ENCODE peak calls at places on chromosomes 2 and 18, in five cellular contexts. J is IMR-90, F is uterus, Y is transverse colon, R is suprapubic skin. T is an unnamed sample.

GRCh38 chr2:202758638-202759037 is 112.9 kb downstream of the ICA1L start:
- DNase-seq in Y (no peak), R (no peak), J (no peak), F (no peak), T (no peak)

GRCh38 chr18:57776354-57776753 is 26.8 kb downstream of the ATP8B1 start:
- DNase-seq in R (no peak), Y (no peak), F (no peak), J (no peak), T (no peak)

GRCh38 chr2:226607379-226607778 is 192.2 kb downstream of the IRS1 start:
- DNase-seq in J (peak), F (no peak), Y (no peak), R (no peak), T (no peak)

GRCh38 chr2:95278637-95279225 is 4.5 kb downstream of the PROM2 start:
- DNase-seq in Y (no peak), R (no peak), J (no peak), F (no peak), T (no peak)

GRCh38 chr2:209977386-209978239 is 24.8 kb upstream of the RPE start:
- DNase-seq in R (no peak), J (peak), Y (no peak), F (no peak), T (no peak)

GRCh38 chr18:49591271-49591670 is 29.4 kb downstream of the LIPG start:
- DNase-seq in F (no peak), J (no peak), R (no peak), Y (peak), T (no peak)

GRCh38 chr2:45826889-45827635 is 175.6 kb downstream of the PRKCE start:
- DNase-seq in Y (peak), F (peak), J (peak), R (peak), T (peak)

GRCh38 chr2:44120428-44120827 is 48.2 kb upstream of the PPM1B start:
- DNase-seq in F (no peak), R (no peak), J (peak), Y (no peak), T (no peak)

GRCh38 chr2:236744316-236745105 is 174.9 kb downstream of the ACKR3 start:
- DNase-seq in J (peak), F (no peak), Y (no peak), R (no peak), T (peak)

GRCh38 chr18:23703057-23703986 is 14.1 kb downstream of the LAMA3 start:
- DNase-seq in Y (no peak), R (no peak), J (peak), F (peak), T (no peak)

GRCh38 chr2:112340416-112340815 is 65.0 kb downstream of the ZC3H6 start:
- DNase-seq in F (no peak), J (no peak), R (no peak), Y (no peak), T (no peak)

GRCh38 chr2:150578481-150578880 is 91.0 kb upstream of the RND3 start:
- DNase-seq in F (no peak), J (no peak), R (no peak), Y (no peak), T (no peak)

GRCh38 chr18:28087173-28087563 is 89.8 kb downstream of the CDH2 start:
- DNase-seq in Y (peak), J (no peak), R (no peak), F (no peak), T (no peak)

GRCh38 chr18:5673576-5673975 is 129.8 kb upstream of the EPB41L3 start:
- DNase-seq in J (no peak), F (no peak), Y (no peak), R (no peak), T (no peak)

GRCh38 chr18:7394041-7394440 is 163.2 kb downstream of the LRRC30 start:
- DNase-seq in F (no peak), R (no peak), J (no peak), Y (no peak), T (no peak)

GRCh38 chr2:170747921-170748320 is 22.3 kb upstream of the ERICH2 start:
- DNase-seq in J (peak), Y (no peak), R (no peak), F (no peak), T (no peak)

GRCh38 chr2:66364495-66364992 is 70.4 kb upstream of the MEIS1 start:
- DNase-seq in Y (no peak), R (no peak), F (peak), J (peak), T (no peak)

GRCh38 chr2:85551698-85552678 is 9.3 kb downstream of the GGCX start:
- DNase-seq in J (peak), Y (peak), F (peak), R (peak), T (peak)

GRCh38 chr2:63047193-63047533 is 3.5 kb upstream of the OTX1 start:
- DNase-seq in F (no peak), Y (no peak), R (no peak), J (no peak), T (no peak)

DNA sequence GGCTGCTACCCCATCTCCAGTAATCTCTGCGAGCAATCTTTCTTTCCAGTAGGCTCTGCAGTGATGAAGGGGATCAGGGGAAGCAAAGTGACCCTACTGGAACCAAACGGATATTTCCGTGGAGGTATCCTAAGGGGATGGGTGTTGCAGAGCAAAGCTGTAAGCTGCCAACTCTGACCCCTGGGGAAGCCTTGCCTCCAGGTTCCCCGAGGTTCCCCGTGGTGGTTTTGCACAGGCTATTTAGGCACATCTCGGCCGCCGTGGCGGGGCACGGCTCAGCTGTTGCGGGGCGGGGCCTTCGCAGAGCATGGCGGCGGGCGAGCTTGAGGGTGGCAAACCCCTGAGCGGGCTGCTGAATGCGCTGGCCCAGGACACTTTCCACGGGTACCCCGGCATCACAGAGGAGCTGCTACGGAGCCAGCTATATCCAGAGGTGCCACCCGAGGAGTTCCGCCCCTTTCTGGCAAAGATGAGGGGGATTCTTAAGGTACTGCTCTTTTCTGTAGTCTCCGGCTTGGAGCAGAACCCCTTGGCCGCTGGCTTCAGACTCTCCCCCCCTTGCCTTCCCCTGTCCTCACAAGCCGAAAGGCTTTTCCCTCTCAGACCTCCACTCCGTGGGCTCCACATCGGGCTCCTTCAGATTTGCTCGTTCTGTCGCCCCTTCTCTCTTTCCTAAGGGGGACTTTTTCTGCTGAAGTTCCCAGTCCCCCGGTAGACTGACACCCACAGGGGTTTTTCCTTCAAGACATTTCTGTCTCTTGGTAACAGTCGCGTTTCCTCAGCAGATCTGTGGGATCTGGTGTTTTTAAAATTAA is at the start of gene COMMD1:
- DNase-seq in J (peak), Y (peak), R (peak), F (peak), T (peak)
- TF ChIP-seq POLR2A in J (peak), Y (peak), R (no peak), F (peak), T (no peak)

DNA sequence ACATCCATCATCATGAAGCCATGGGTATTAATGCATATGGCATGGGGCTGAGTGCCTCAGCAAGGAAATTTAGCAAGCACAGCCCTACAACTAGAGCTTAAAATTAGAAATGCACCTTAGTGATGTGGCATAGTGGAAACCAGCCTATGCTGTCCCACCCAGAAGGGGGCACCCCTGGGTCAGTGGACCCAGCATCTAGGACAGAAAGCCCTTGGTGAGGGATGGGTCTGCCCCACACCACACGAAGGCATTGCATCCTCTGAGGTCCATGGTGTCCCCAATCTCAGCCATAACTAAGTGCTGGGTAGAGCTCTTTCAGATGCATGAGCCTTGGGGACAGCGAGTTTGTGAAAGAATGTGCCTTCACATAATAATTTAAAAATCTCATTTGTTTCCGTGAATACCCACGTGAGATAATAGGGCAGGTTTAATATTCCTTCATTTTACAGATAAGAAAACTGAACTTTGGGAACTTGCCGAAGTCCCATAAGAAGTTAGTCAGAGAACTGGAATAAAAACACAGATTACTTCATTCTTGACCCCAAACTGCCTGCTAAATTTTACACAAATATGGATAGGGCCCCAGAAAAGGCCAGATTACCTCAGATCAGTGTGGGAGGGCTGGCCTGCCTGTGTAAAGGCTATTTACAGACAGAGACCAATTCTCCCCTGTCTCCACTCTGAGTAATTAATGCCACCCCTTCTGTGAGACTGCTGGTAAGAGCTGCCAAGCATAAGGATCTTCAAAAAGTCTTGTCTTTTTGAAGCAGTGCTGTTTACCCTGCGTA is 139.0 kb downstream of the MGAT5 start:
- DNase-seq in R (no peak), F (peak), Y (no peak), J (peak), T (no peak)
- TF ChIP-seq CTCF in R (no peak), F (no peak), Y (no peak), J (no peak), T (no peak)

GRCh38 chr2:27495840-27496356 is 741 bp upstream of the GCKR start:
- DNase-seq in Y (no peak), J (no peak), R (no peak), F (no peak), T (no peak)

GRCh38 chr2:27494284-27494943 is 586 bp downstream of the FNDC4 start:
- DNase-seq in J (peak), Y (peak), F (peak), R (peak), T (peak)

GRCh38 chr2:27496357-27497287 is at the start of gene GCKR:
- DNase-seq in Y (no peak), R (no peak), J (peak), F (no peak), T (no peak)

GRCh38 chr2:27493948-27494283 is 1.1 kb downstream of the FNDC4 start:
- DNase-seq in Y (no peak), J (no peak), F (no peak), R (peak), T (no peak)

GRCh38 chr2:27494944-27495554 is at the start of gene FNDC4:
- DNase-seq in R (peak), J (no peak), Y (peak), F (no peak), T (peak)
- TF ChIP-seq POLR2A in R (no peak), J (no peak), Y (no peak), F (peak), T (no peak)

GRCh38 chr2:101771911-101772321 is 74.4 kb downstream of the MAP4K4 start:
- DNase-seq in R (no peak), J (no peak), F (no peak), Y (no peak), T (no peak)
- TF ChIP-seq CTCF in R (no peak), J (no peak), F (no peak), Y (no peak), T (no peak)

DNA sequence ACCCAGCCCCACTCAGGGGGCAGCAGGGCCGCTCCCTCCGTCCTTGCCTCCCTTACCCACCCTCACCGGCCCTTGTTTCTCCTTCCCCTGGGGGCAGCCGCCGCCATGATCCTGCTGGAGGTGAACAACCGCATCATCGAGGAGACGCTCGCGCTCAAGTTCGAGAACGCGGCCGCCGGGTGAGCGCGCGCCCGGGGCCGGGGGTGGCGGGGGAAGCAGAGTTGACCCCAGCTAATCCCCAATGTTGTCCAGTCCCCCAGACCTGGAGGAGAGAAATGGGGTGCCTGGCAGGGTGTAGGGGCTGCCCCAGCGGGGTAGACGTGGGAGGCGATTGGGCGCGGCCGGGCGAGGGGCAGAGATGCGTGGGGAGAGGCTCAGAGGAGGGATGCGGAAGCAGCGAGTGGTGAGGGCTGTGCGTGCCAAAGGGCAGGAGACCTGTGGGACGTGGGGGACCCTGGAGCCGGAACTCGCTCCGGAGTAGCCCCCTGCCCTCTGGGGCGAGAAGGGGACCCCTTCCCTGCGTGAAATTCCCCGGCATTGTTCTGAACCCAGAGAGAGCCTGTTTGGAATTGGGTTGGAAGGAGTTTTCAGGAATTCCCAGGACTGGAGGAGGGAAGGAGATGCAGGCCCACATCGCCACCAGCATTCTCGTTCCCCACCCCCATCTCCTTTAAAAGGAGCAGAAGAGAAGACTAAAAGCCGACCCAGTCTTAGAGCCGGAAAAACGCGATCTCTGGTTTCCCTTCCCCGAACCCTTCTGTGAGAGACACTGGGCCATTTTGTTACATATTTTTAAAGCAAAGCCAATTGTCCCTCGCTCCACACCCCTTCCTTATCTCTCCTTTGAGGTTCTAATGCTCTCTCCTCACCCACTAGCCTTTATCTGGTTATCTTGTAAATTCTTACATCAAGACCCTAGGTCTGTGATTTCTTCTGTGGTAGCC is 649 bp downstream of the ARPC2 start:
- DNase-seq in Y (peak), J (peak), R (peak), F (peak), T (peak)
- TF ChIP-seq POLR2A in Y (no peak), J (no peak), R (no peak), F (no peak), T (no peak)

T was measured in lower leg skin.